ENCODE peak calls at places on chromosomes 16 and 17, in nine cellular contexts. Y is uterus, Q is spleen, S is WTC11, B is coronary artery, A is astrocyte of the spinal cord, D is tibial artery, W is mesothelial cell of epicardium, I is fibroblast of pulmonary artery. C is an unnamed sample.

GRCh38 chr17:13076905-13077304 is 59.1 kb upstream of the ELAC2 start:
- DNase-seq in A (no peak), B (no peak), I (no peak), W (no peak), Y (no peak), Q (no peak), D (no peak), S (no peak), C (no peak)

GRCh38 chr17:38617967-38618760 is 12.4 kb upstream of the SRCIN1 start:
- DNase-seq in S (peak), I (no peak), A (no peak), B (no peak), Y (no peak), W (no peak), Q (peak), D (no peak), C (no peak)

GRCh38 chr16:67185003-67185865 is 1.5 kb upstream of the MATCAP1 start:
- DNase-seq in W (peak), S (peak), D (peak), B (peak), Y (peak), I (peak), A (peak), Q (peak), C (peak)

GRCh38 chr16:6193718-6194117 is 1096.1 kb upstream of the EEF2KMT start:
- DNase-seq in Q (no peak), I (peak), B (no peak), S (no peak), A (peak), Y (no peak), D (no peak), W (no peak), C (no peak)

GRCh38 chr17:60971515-60972369 is 294.1 kb downstream of the BCAS3 start:
- DNase-seq in W (peak), S (peak), Y (peak), Q (no peak), B (no peak), A (peak), D (no peak), I (peak), C (peak)

GRCh38 chr16:88264641-88265285 is 118.0 kb upstream of the ZNF469 start:
- DNase-seq in B (peak), Q (peak), S (peak), A (peak), W (peak), I (peak), D (peak), Y (peak), C (peak)

GRCh38 chr16:81558444-81559175 is 114.0 kb downstream of the CMIP start:
- DNase-seq in W (no peak), I (no peak), D (peak), B (no peak), A (no peak), S (no peak), Y (no peak), Q (no peak), C (no peak)

GRCh38 chr17:12107905-12108304 is 87.2 kb downstream of the MAP2K4 start:
- DNase-seq in Y (no peak), D (no peak), S (no peak), I (peak), B (no peak), A (peak), W (no peak), Q (no peak), C (no peak)

GRCh38 chr16:11796227-11797165 is 562 bp downstream of the ZC3H7A start:
- DNase-seq in W (no peak), I (no peak), D (peak), B (peak), Y (peak), S (peak), Q (peak), A (peak), C (no peak)

GRCh38 chr16:5951486-5951885 is 853.9 kb upstream of the EEF2KMT start:
- DNase-seq in I (no peak), S (no peak), D (no peak), B (no peak), A (no peak), Y (no peak), Q (no peak), W (no peak), C (no peak)

GRCh38 chr16:54942353-54942943 is 11.8 kb downstream of the IRX5 start:
- DNase-seq in I (no peak), S (no peak), Q (no peak), B (no peak), A (no peak), D (no peak), W (no peak), Y (no peak), C (no peak)

GRCh38 chr17:65742433-65743312 is 181.2 kb upstream of the AXIN2 start:
- DNase-seq in D (no peak), B (no peak), W (no peak), S (no peak), Y (no peak), A (peak), I (peak), Q (no peak), C (peak)

GRCh38 chr16:17070882-17071592 is 399.7 kb downstream of the XYLT1 start:
- DNase-seq in I (no peak), A (no peak), B (no peak), D (peak), W (no peak), Q (peak), S (peak), Y (peak), C (no peak)

GRCh38 chr16:23504453-23505179 is 5.7 kb downstream of the GGA2 start:
- DNase-seq in D (peak), A (peak), I (peak), S (no peak), W (no peak), B (peak), Y (peak), Q (peak), C (peak)

GRCh38 chr17:82461827-82462524 is 3.4 kb downstream of the NARF start:
- DNase-seq in I (no peak), D (no peak), A (no peak), S (no peak), B (no peak), Y (no peak), W (no peak), Q (no peak), C (no peak)

GRCh38 chr16:4373909-4374742 is 2.5 kb downstream of the VASN start:
- DNase-seq in D (peak), B (peak), S (peak), W (peak), A (peak), I (peak), Q (peak), Y (peak), C (peak)

GRCh38 chr17:39791296-39791992 is 53.7 kb downstream of the GRB7 start:
- DNase-seq in W (no peak), A (no peak), Y (no peak), S (no peak), Q (no peak), D (no peak), B (no peak), I (no peak), C (no peak)

GRCh38 chr16:31874354-31875111 is 926 bp downstream of the ZNF267 start:
- DNase-seq in D (no peak), I (peak), Y (no peak), W (no peak), B (no peak), S (no peak), Q (no peak), A (peak), C (no peak)

GRCh38 chr17:73489991-73490390 is 154.3 kb downstream of the SDK2 start:
- DNase-seq in Q (peak), B (no peak), A (no peak), W (no peak), S (no peak), I (no peak), Y (no peak), D (no peak), C (no peak)

GRCh38 chr16:86156155-86156554 is 257.2 kb downstream of the IRF8 start:
- DNase-seq in Q (no peak), Y (no peak), S (no peak), A (no peak), D (no peak), B (no peak), W (no peak), I (no peak), C (no peak)

GRCh38 chr16:86157616-86158247 is 258.8 kb downstream of the IRF8 start:
- DNase-seq in Y (no peak), W (no peak), Q (no peak), B (no peak), D (no peak), I (no peak), S (no peak), A (no peak), C (no peak)

DNA sequence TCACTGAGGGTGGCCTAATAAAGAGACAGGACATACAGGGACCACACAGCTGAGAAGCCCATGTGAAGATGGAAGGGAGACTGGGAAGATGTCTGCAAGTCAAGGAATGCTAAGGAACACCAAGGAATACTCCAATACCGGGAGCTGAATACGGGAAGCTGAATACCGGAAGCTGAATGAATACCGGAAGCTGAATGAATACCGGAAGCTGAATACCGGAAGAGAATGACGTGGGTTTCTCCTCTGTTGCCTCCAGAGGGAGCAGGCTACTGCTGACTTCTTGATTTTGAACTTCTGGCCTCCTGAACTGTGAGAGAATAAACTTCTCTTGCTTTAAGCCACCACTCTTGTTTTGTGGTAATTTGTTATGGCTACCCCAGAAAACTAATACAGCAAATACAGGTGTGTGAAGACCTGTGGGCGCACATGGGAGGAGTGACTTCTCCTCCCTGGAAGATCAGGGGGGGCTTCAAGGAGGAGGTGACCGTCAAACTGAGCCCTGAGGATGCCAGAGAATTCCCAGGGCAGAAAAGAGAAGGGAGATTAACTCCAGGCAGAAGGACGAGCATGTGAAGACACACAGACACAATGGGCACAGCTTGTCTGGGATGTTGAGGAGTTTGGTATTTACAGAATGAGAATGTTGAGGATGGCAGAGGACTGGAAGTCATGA is 259.9 kb downstream of the IRF8 start:
- DNase-seq in B (no peak), Q (no peak), S (no peak), W (no peak), I (no peak), Y (no peak), A (no peak), D (no peak), C (no peak)
- TF ChIP-seq CTCF in B (no peak), Q (no peak), S (no peak), W (no peak), I (no peak), Y (no peak), A (no peak), D (no peak), C (no peak)

GRCh38 chr17:71081666-71082065 is 912.3 kb downstream of the KCNJ2 start:
- DNase-seq in Y (no peak), I (no peak), W (no peak), A (no peak), D (no peak), B (no peak), S (no peak), Q (no peak), C (no peak)

GRCh38 chr17:71084838-71085237 is 915.5 kb downstream of the KCNJ2 start:
- DNase-seq in I (no peak), W (no peak), B (no peak), D (no peak), Q (no peak), A (no peak), S (no peak), Y (no peak), C (no peak)

GRCh38 chr17:71080937-71081336 is 911.6 kb downstream of the KCNJ2 start:
- DNase-seq in B (no peak), Y (no peak), S (peak), I (no peak), W (no peak), Q (no peak), A (no peak), D (no peak), C (no peak)

GRCh38 chr17:71084219-71084618 is 914.9 kb downstream of the KCNJ2 start:
- DNase-seq in Q (no peak), A (peak), S (peak), I (peak), D (no peak), Y (no peak), W (no peak), B (no peak), C (no peak)

DNA sequence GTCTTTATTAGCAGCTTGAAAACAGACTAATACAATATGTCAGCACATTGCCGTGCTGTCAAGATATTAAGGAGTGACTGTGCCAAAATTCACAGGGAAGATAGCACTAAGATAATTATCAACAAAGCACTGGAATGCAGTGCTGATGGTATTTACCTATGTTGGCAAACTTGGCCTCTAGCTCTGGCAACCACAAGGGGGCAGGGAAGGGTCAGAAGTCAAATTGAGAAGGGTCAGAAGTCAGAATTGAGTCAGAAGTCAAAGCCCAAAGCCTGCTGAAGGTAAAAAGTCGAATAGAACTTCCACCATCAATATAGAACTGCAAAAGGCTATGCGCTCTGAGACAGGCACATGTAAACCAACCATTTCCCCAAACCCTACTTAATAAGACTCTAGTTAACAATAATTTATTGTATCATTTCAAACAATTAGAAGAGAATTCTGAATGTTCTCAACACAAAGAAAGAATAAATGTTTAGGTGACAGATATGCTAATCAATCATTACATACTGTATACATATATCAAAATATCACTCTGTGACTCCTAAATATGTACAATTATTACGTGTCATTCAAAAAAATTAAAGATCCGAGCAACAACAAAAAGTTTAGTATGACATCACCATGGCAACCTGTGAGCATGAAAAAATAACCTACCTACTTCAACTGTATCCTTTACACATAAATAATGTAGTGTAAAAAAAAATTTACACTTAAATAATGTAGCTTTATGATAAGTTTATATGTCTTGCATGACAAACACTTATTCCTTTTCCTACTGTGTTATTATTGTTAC is 916.1 kb downstream of the KCNJ2 start:
- DNase-seq in B (no peak), Q (no peak), D (no peak), I (peak), S (peak), Y (no peak), A (no peak), W (no peak), C (no peak)
- TF ChIP-seq CTCF in B (no peak), Q (no peak), D (no peak), I (peak), S (peak), Y (no peak), A (peak), W (no peak), C (peak)

GRCh38 chr16:27198451-27199234 is 4.7 kb upstream of the KDM8 start:
- DNase-seq in B (no peak), D (no peak), I (no peak), Q (no peak), S (no peak), W (no peak), A (no peak), Y (no peak), C (no peak)
- TF ChIP-seq CTCF in B (no peak), D (no peak), I (no peak), Q (no peak), S (no peak), W (no peak), A (no peak), Y (no peak), C (no peak)

DNA sequence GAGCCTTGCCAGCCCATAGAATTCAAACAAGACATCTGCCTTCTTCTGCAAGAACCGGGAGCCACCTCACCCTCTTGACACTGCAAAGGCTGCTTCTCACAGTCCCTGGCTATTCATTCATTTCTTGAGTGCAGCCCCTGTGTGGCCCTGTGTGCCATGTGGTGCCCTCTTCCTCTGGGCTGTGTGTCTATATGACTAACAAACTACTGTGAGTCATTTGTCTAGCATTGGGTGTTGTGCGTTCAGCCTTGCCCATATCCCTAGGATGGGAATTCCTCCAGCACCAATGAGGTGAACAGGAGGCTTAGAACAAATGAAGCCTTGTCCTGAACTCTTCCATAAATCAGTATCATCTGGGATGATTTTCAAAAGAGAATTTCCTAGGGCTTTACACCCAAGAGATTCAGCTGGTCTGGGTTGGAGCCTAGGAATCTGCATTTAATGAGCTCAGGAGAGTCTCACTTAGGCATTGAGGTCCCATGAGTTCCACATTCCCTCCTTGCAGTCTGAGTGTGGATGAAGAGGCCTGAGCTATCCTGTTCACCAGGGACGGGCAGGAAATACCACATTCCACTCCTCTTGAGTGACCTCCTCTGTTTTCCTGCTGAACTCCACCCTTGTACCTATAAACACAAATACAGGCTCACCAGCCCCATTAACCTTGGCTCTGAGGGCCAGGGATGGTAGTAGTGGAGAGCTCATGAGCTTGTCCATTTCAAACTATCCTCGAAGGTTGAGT is 308.7 kb upstream of the N4BP1 start:
- DNase-seq in A (no peak), D (no peak), Q (no peak), Y (no peak), S (no peak), W (no peak), I (no peak), B (no peak), C (no peak)
- TF ChIP-seq CTCF in A (no peak), D (no peak), Q (no peak), Y (no peak), S (no peak), W (no peak), I (no peak), B (no peak), C (no peak)

DNA sequence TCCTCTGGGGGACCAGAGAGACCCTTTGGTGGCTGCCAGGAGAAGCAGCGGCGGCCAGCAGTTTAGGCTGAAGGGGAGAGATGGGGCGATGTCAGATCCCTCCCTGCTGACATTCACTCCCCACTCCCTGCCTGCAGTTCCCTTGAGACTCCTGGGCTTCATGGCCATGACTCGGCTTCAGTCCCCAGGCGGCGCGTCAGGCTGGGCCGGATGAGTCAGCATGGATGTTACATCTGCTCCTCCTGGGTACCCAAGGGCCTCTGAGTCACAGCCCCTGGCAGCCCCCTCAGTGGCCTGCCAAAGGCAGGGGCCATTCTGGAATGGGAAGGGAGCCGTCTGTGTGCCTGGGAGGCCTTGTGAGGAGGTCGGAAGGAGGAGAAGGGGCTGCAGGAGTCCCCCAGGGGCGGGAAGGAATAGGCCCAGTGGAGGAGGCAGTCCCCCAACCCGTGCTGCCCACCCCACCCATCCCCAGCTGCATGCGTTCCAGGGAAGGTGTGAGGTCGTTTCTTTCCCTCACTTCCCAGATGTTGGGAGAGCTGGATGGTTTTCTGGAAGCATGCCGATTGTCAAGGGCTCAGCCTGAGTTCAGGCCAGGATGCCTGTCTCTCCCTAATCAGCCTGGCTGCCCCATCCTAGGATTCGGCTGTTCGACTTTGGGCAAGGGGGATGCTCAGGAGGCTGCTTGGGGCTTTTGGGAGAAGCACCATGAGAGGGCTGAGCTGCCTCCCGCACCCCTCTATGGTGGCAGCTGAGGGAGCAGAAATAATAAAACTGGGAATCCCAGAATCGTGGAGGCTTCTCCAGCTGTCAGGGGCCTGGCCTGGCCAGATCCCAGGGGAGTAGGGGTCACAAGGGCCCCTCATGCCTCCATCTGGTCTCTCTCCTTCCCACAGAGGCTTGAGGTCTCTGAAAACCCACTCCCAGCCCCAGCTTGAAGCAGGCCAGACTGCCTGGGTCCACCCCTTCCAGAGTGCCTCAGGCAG is 9.7 kb downstream of the RHBDL3 start:
- DNase-seq in D (no peak), Y (peak), W (no peak), S (peak), B (no peak), Q (no peak), I (peak), A (peak), C (no peak)
- TF ChIP-seq CTCF in D (no peak), Y (no peak), W (no peak), S (no peak), B (no peak), Q (no peak), I (no peak), A (peak), C (peak)

GRCh38 chr16:29951966-29952365 is 9.9 kb upstream of the TMEM219 start:
- DNase-seq in W (no peak), S (peak), A (no peak), D (no peak), B (no peak), I (no peak), Y (no peak), Q (no peak), C (no peak)
- TF ChIP-seq CTCF in W (no peak), S (no peak), A (no peak), D (no peak), B (no peak), I (no peak), Y (no peak), Q (no peak), C (peak)

DNA sequence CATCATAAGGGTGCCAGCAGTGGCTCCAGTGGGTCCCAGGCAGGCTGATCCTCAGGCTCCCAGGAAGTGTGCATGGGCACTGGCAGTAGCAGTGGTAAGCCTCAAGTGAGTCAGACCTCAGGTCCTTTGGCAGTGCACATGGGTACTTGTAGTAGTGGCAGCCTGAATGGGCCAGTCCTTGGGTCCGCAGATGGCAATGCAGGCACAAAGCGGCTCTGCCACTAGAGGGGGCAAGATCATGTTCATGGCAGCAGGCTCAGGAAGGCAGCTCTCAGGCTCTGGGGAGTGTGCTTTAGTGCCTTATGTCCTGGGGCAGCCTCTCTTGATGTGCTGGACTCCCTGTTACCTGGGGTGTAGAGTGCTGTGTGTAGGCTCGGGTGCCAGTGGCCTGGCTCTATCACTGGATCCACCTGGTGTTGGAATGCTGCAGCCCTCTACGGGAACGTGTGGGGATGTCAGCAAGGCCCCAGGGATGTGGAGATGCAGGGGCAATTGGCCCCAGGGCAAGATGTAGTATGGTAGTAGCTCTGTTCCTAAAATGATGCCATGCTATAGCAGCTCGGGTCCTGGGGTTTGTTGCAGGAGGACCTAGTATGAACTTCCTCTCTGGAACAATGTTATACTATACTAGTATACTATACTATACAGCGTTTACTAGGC is 11.0 kb downstream of the ACSM3 start:
- DNase-seq in S (peak), W (no peak), I (peak), Y (no peak), Q (peak), D (peak), B (no peak), A (peak), C (peak)
- TF ChIP-seq CTCF in S (peak), W (peak), I (peak), Y (no peak), Q (peak), D (peak), B (no peak), A (peak), C (peak)

C was measured in retinal pigment epithelial cell.